ENCODE peak calls at places on chromosomes 5 and 9, in six cellular contexts. B is NCI-H774, N is GM04504, I is fibroblast of the aortic adventitia, H is A172, X is activated T-cell treated with anti-CD3 and anti-CD28 coated beads for 1 hour. E is an unnamed sample.

GRCh38 chr9:74610523-74611061 is 113.5 kb downstream of the RORB start:
- DNase-seq in B (no peak), N (no peak), I (no peak), H (no peak), X (no peak), E (no peak)

GRCh38 chr5:95832664-95833063 is 10.1 kb upstream of the GLRX start:
- DNase-seq in B (no peak), N (no peak), I (no peak), H (no peak), X (no peak), E (no peak)

GRCh38 chr5:14286007-14286406 is 142.9 kb downstream of the TRIO start:
- DNase-seq in B (no peak), N (no peak), I (no peak), H (no peak), X (no peak), E (no peak)

GRCh38 chr5:82777106-82777505 is 300.1 kb downstream of the TMEM167A start:
- DNase-seq in B (no peak), N (no peak), I (no peak), H (no peak), X (no peak), E (no peak)

GRCh38 chr5:6452622-6453504 is 4.2 kb downstream of the UBE2QL1 start:
- DNase-seq in B (no peak), N (no peak), I (no peak), H (no peak), X (no peak), E (no peak)

GRCh38 chr5:98050583-98050982 is 722.9 kb upstream of the RGMB start:
- DNase-seq in B (no peak), N (no peak), I (peak), H (peak), X (no peak), E (no peak)

GRCh38 chr9:94096819-94097577 is 12.7 kb downstream of the PTPDC1 start:
- DNase-seq in B (no peak), N (no peak), I (no peak), H (peak), X (no peak), E (no peak)

GRCh38 chr9:4986291-4986690 is 1.2 kb downstream of the JAK2 start:
- DNase-seq in B (no peak), N (no peak), I (peak), H (peak), X (no peak), E (no peak)

GRCh38 chr5:149237662-149238061 is 34.0 kb upstream of the AFAP1L1 start:
- DNase-seq in B (no peak), N (no peak), I (no peak), H (no peak), X (no peak), E (no peak)

GRCh38 chr9:107983191-107983603 is 493.6 kb upstream of the KLF4 start:
- DNase-seq in B (no peak), N (no peak), I (peak), H (no peak), X (no peak), E (no peak)

GRCh38 chr9:136297766-136298735 is 5.8 kb downstream of the CCDC187 start:
- DNase-seq in B (no peak), N (no peak), I (no peak), H (no peak), X (no peak), E (no peak)

GRCh38 chr5:165775094-165775493 is 2269.7 kb downstream of the MAT2B start:
- DNase-seq in B (no peak), N (no peak), I (no peak), H (no peak), X (no peak), E (no peak)

GRCh38 chr5:36200513-36200912 is 41.2 kb downstream of the NADK2 start:
- DNase-seq in B (no peak), N (no peak), I (peak), H (peak), X (no peak), E (no peak)

GRCh38 chr9:3908731-3909130 is 382.9 kb upstream of the RFX3 start:
- DNase-seq in B (no peak), N (no peak), I (peak), H (no peak), X (no peak), E (no peak)

GRCh38 chr5:100479079-100479688 is 56.0 kb upstream of the FAM174A start:
- DNase-seq in B (peak), N (no peak), I (peak), H (peak), X (no peak), E (no peak)

GRCh38 chr9:12771891-12772290 is 2.9 kb upstream of the LURAP1L start:
- DNase-seq in B (no peak), N (no peak), I (no peak), H (no peak), X (no peak), E (no peak)

GRCh38 chr9:7671847-7672246 is 127.7 kb downstream of the DMAC1 start:
- DNase-seq in B (no peak), N (no peak), I (no peak), H (no peak), X (no peak), E (no peak)

GRCh38 chr5:37211661-37212060 is 37.5 kb downstream of the CPLANE1 start:
- DNase-seq in B (no peak), N (no peak), I (no peak), H (peak), X (no peak), E (no peak)

GRCh38 chr5:138760448-138761110 is 7.4 kb downstream of the CTNNA1 start:
- DNase-seq in B (no peak), N (no peak), I (no peak), H (peak), X (no peak), E (peak)

GRCh38 chr5:43019615-43020293 is 20.4 kb downstream of the ANXA2R start:
- DNase-seq in B (peak), N (no peak), I (peak), H (peak), X (peak), E (peak)

GRCh38 chr5:113095831-113096230 is 119.2 kb downstream of the DCP2 start:
- DNase-seq in B (no peak), N (no peak), I (no peak), H (no peak), X (no peak), E (no peak)

GRCh38 chr9:124831642-124832364 is 21.5 kb upstream of the WDR38 start:
- DNase-seq in B (no peak), N (no peak), I (no peak), H (no peak), X (no peak), E (no peak)

GRCh38 chr5:51382508-51382758 is 815 bp upstream of the ISL1 start:
- DNase-seq in B (no peak), N (no peak), I (peak), H (no peak), X (no peak), E (no peak)

E was measured in thyroid gland.